ENCODE peak calls at places on chromosomes 6 and 20, in seven cellular contexts. One of them, this sample, is unnamed.

GRCh38 chr6:165799736-165800135 is 136.7 kb upstream of the PDE10A start:
- DNase-seq in heart left ventricle: peak; percentile 75
- DNase-seq in prostate gland: no peak
- DNase-seq in uterus: peak; percentile 43
- DNase-seq in NB4: no peak
- DNase-seq in esophagus squamous epithelium: no peak
- DNase-seq in stomach: no peak
- DNase-seq in this sample: no peak

GRCh38 chr6:162576009-162576408 is 151.6 kb downstream of the PRKN start:
- DNase-seq in heart left ventricle: no peak
- DNase-seq in prostate gland: no peak
- DNase-seq in uterus: no peak
- DNase-seq in NB4: no peak
- DNase-seq in esophagus squamous epithelium: no peak
- DNase-seq in stomach: no peak
- DNase-seq in this sample: no peak

GRCh38 chr6:143468026-143468425 is 17.4 kb downstream of the PEX3 start:
- DNase-seq in heart left ventricle: no peak
- DNase-seq in prostate gland: no peak
- DNase-seq in uterus: no peak
- DNase-seq in NB4: no peak
- DNase-seq in esophagus squamous epithelium: no peak
- DNase-seq in stomach: no peak
- DNase-seq in this sample: no peak

GRCh38 chr20:53941680-53942079 is 128.7 kb downstream of the BCAS1 start:
- DNase-seq in heart left ventricle: no peak
- DNase-seq in prostate gland: no peak
- DNase-seq in uterus: no peak
- DNase-seq in NB4: no peak
- DNase-seq in esophagus squamous epithelium: no peak
- DNase-seq in stomach: no peak
- DNase-seq in this sample: no peak

GRCh38 chr6:127288705-127289104 is 22.0 kb downstream of the RNF146 start:
- DNase-seq in heart left ventricle: no peak
- DNase-seq in prostate gland: no peak
- DNase-seq in uterus: no peak
- DNase-seq in NB4: no peak
- DNase-seq in esophagus squamous epithelium: no peak
- DNase-seq in stomach: no peak
- DNase-seq in this sample: no peak

GRCh38 chr6:5361371-5361770 is 100.1 kb downstream of the FARS2 start:
- DNase-seq in heart left ventricle: no peak
- DNase-seq in prostate gland: no peak
- DNase-seq in uterus: no peak
- DNase-seq in NB4: peak; percentile 25
- DNase-seq in esophagus squamous epithelium: no peak
- DNase-seq in stomach: no peak
- DNase-seq in this sample: no peak

GRCh38 chr6:132481189-132481588 is 31.7 kb downstream of the STX7 start:
- DNase-seq in heart left ventricle: no peak
- DNase-seq in prostate gland: no peak
- DNase-seq in uterus: no peak
- DNase-seq in NB4: no peak
- DNase-seq in esophagus squamous epithelium: no peak
- DNase-seq in stomach: no peak
- DNase-seq in this sample: no peak

GRCh38 chr6:105087571-105088211 is 92.1 kb downstream of the POPDC3 start:
- DNase-seq in heart left ventricle: no peak
- DNase-seq in prostate gland: peak; percentile 62
- DNase-seq in uterus: peak; percentile 28
- DNase-seq in NB4: peak; percentile 71
- DNase-seq in esophagus squamous epithelium: no peak
- DNase-seq in stomach: peak; percentile 40
- DNase-seq in this sample: peak; percentile 67

GRCh38 chr20:24718696-24719095 is 230.4 kb upstream of the CST7 start:
- DNase-seq in heart left ventricle: no peak
- DNase-seq in prostate gland: no peak
- DNase-seq in uterus: no peak
- DNase-seq in NB4: no peak
- DNase-seq in esophagus squamous epithelium: no peak
- DNase-seq in stomach: no peak
- DNase-seq in this sample: no peak

GRCh38 chr6:26136321-26136720 is 49.1 kb downstream of the HFE start:
- DNase-seq in heart left ventricle: no peak
- DNase-seq in prostate gland: no peak
- DNase-seq in uterus: no peak
- DNase-seq in NB4: no peak
- DNase-seq in esophagus squamous epithelium: no peak
- DNase-seq in stomach: no peak
- DNase-seq in this sample: no peak

GRCh38 chr20:14441201-14441600 is 103.8 kb upstream of the FLRT3 start:
- DNase-seq in heart left ventricle: no peak
- DNase-seq in prostate gland: no peak
- DNase-seq in uterus: no peak
- DNase-seq in NB4: peak; percentile 45
- DNase-seq in esophagus squamous epithelium: no peak
- DNase-seq in stomach: no peak
- DNase-seq in this sample: no peak

GRCh38 chr20:55974491-55975202 is 30.7 kb downstream of the CBLN4 start:
- DNase-seq in heart left ventricle: no peak
- DNase-seq in prostate gland: no peak
- DNase-seq in uterus: no peak
- DNase-seq in NB4: no peak
- DNase-seq in esophagus squamous epithelium: no peak
- DNase-seq in stomach: no peak
- DNase-seq in this sample: no peak

GRCh38 chr6:56490994-56491393 is 151.7 kb downstream of the DST start:
- DNase-seq in heart left ventricle: no peak
- DNase-seq in prostate gland: no peak
- DNase-seq in uterus: no peak
- DNase-seq in NB4: no peak
- DNase-seq in esophagus squamous epithelium: no peak
- DNase-seq in stomach: no peak
- DNase-seq in this sample: no peak

GRCh38 chr20:22227301-22227700 is 357.1 kb downstream of the FOXA2 start:
- DNase-seq in heart left ventricle: no peak
- DNase-seq in prostate gland: no peak
- DNase-seq in uterus: no peak
- DNase-seq in NB4: no peak
- DNase-seq in esophagus squamous epithelium: no peak
- DNase-seq in stomach: no peak
- DNase-seq in this sample: no peak

GRCh38 chr6:135474362-135474761 is 23.2 kb downstream of the AHI1 start:
- DNase-seq in heart left ventricle: no peak
- DNase-seq in prostate gland: no peak
- DNase-seq in uterus: no peak
- DNase-seq in NB4: no peak
- DNase-seq in esophagus squamous epithelium: no peak
- DNase-seq in stomach: no peak
- DNase-seq in this sample: no peak

GRCh38 chr6:83413068-83413467 is 17.8 kb downstream of the ME1 start:
- DNase-seq in heart left ventricle: no peak
- DNase-seq in prostate gland: no peak
- DNase-seq in uterus: no peak
- DNase-seq in NB4: no peak
- DNase-seq in esophagus squamous epithelium: no peak
- DNase-seq in stomach: no peak
- DNase-seq in this sample: no peak

GRCh38 chr20:37697314-37697713 is 3.5 kb downstream of the CTNNBL1 start:
- DNase-seq in heart left ventricle: no peak
- DNase-seq in prostate gland: no peak
- DNase-seq in uterus: no peak
- DNase-seq in NB4: peak; percentile 38
- DNase-seq in esophagus squamous epithelium: no peak
- DNase-seq in stomach: no peak
- DNase-seq in this sample: no peak

GRCh38 chr6:85135376-85136094 is 314.3 kb upstream of the NT5E start:
- DNase-seq in heart left ventricle: no peak
- DNase-seq in prostate gland: no peak
- DNase-seq in uterus: no peak
- DNase-seq in NB4: no peak
- DNase-seq in esophagus squamous epithelium: no peak
- DNase-seq in stomach: no peak
- DNase-seq in this sample: no peak

GRCh38 chr6:169217972-169218371 is 35.7 kb downstream of the THBS2 start:
- DNase-seq in heart left ventricle: no peak
- DNase-seq in prostate gland: no peak
- DNase-seq in uterus: no peak
- DNase-seq in NB4: no peak
- DNase-seq in esophagus squamous epithelium: no peak
- DNase-seq in stomach: no peak
- DNase-seq in this sample: no peak

GRCh38 chr6:141463237-141463977 is 669.3 kb upstream of the GJE1 start:
- DNase-seq in heart left ventricle: peak; percentile 36
- DNase-seq in prostate gland: no peak
- DNase-seq in uterus: no peak
- DNase-seq in NB4: no peak
- DNase-seq in esophagus squamous epithelium: no peak
- DNase-seq in stomach: no peak
- DNase-seq in this sample: peak; percentile 21

GRCh38 chr20:64065973-64066341 is 3.0 kb downstream of the TCEA2 start:
- DNase-seq in heart left ventricle: no peak
- DNase-seq in prostate gland: no peak
- DNase-seq in uterus: no peak
- DNase-seq in NB4: peak; percentile 89
- DNase-seq in esophagus squamous epithelium: no peak
- DNase-seq in stomach: no peak
- DNase-seq in this sample: no peak

GRCh38 chr20:34037121-34037520 is 43.4 kb downstream of the RALY start:
- DNase-seq in heart left ventricle: no peak
- DNase-seq in prostate gland: no peak
- DNase-seq in uterus: no peak
- DNase-seq in NB4: peak; percentile 43
- DNase-seq in esophagus squamous epithelium: no peak
- DNase-seq in stomach: peak; percentile 28
- DNase-seq in this sample: peak; percentile 50

GRCh38 chr20:36465109-36466080 is 75.9 kb upstream of the MYL9 start:
- DNase-seq in heart left ventricle: peak; percentile 46
- DNase-seq in prostate gland: no peak
- DNase-seq in uterus: peak; percentile 80
- DNase-seq in NB4: peak; percentile 81
- DNase-seq in esophagus squamous epithelium: no peak
- DNase-seq in stomach: peak; percentile 35
- DNase-seq in this sample: no peak

GRCh38 chr6:27290065-27290849 is 21.8 kb downstream of the POM121L2 start:
- DNase-seq in heart left ventricle: no peak
- DNase-seq in prostate gland: no peak
- DNase-seq in uterus: no peak
- DNase-seq in NB4: no peak
- DNase-seq in esophagus squamous epithelium: no peak
- DNase-seq in stomach: no peak
- DNase-seq in this sample: no peak
- H3K4me3 ChIP-seq in heart left ventricle: no peak overlapping the region
- H3K4me3 ChIP-seq in prostate gland: no peak overlapping the region
- H3K4me3 ChIP-seq in uterus: no peak overlapping the region
- H3K4me3 ChIP-seq in NB4: no peak overlapping the region
- H3K4me3 ChIP-seq in esophagus squamous epithelium: no peak overlapping the region
- H3K4me3 ChIP-seq in stomach: no peak overlapping the region
- H3K4me3 ChIP-seq in this sample: no peak overlapping the region

DNA sequence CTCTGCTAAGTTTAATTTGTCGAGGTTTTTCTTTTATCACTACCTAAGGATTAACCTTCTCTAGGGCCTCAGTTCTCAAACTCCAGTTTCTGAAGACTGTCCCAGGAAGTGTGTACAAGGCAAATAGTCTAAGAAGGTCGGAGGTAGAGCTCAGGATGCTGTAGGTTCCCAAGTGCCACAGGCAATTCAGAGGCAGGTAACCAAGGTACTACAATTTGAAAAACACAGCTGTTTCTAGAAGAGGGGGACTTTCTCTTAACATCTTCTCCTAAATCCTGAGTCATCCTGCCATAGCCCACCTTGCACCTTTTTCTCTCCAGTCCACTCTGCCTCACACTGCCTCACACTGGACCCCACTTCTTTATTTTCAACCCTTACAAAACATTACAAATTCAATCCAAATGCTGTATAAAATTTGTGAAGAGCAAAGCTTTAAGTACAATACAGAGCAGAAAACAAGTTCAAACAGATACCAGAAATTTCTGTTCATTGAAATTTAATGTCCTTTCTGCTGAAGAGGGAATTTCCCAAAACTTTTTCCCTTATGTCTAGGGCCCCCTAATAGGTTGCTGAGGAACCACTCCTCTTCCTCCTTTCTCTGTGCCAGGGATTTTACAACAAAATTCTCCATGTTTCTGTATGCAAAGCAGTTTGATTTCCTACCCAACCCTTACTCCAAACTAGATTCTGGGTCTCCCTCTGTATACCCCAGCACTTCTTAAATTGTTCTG is 43.0 kb downstream of the FRK start:
- DNase-seq in heart left ventricle: no peak
- DNase-seq in prostate gland: no peak
- DNase-seq in uterus: no peak
- DNase-seq in NB4: no peak
- DNase-seq in esophagus squamous epithelium: no peak
- DNase-seq in stomach: no peak
- DNase-seq in this sample: no peak
- TF ChIP-seq POLR2A in heart left ventricle: no peak
- TF ChIP-seq POLR2A in prostate gland: no peak
- TF ChIP-seq POLR2A in uterus: no peak
- TF ChIP-seq POLR2A in NB4: no peak
- TF ChIP-seq POLR2A in esophagus squamous epithelium: no peak
- TF ChIP-seq POLR2A in stomach: no peak
- TF ChIP-seq POLR2A in this sample: no peak

DNA sequence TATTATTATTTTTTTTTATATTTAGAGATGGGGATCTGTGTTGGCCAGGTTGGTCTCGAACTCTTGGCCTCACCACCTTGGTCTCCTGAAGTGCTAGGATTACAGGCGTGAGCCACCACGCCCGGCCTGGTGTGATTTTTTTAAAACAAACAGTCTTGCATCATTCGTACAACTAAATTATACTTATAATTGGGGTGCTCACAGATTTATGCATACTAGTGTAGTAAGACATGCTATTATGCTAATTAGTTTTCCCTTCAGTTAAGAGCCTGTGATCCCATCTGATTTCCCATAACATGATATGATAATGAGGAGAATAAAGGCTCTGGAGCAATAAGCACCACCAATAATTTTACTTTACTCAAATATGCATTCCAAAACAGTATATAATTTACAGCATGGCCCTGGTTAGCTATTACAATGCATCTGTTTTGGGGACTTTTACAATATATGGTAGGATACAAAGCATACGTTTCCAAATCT is 1.9 kb downstream of the NUDT3 start:
- DNase-seq in heart left ventricle: no peak
- DNase-seq in prostate gland: no peak
- DNase-seq in uterus: no peak
- DNase-seq in NB4: no peak
- DNase-seq in esophagus squamous epithelium: no peak
- DNase-seq in stomach: no peak
- DNase-seq in this sample: no peak
- H3K4me3 ChIP-seq in heart left ventricle: peak overlapping the region; percentile 91
- H3K4me3 ChIP-seq in prostate gland: peak overlapping the region; percentile 90
- H3K4me3 ChIP-seq in uterus: peak overlapping the region; percentile 58
- H3K4me3 ChIP-seq in NB4: peak overlapping the region; percentile 95
- H3K4me3 ChIP-seq in esophagus squamous epithelium: peak overlapping the region; percentile 80
- H3K4me3 ChIP-seq in stomach: peak overlapping the region; percentile 85
- H3K4me3 ChIP-seq in this sample: peak overlapping the region; percentile 87

GRCh38 chr20:62104234-62104789 is 18.0 kb upstream of the LSM14B start:
- DNase-seq in heart left ventricle: no peak
- DNase-seq in prostate gland: no peak
- DNase-seq in uterus: no peak
- DNase-seq in NB4: no peak
- DNase-seq in esophagus squamous epithelium: no peak
- DNase-seq in stomach: no peak
- DNase-seq in this sample: peak; percentile 26
- TF ChIP-seq POLR2A in heart left ventricle: no peak
- TF ChIP-seq POLR2A in prostate gland: no peak
- TF ChIP-seq POLR2A in uterus: no peak
- TF ChIP-seq POLR2A in NB4: no peak
- TF ChIP-seq POLR2A in esophagus squamous epithelium: no peak
- TF ChIP-seq POLR2A in stomach: no peak
- TF ChIP-seq POLR2A in this sample: no peak

This sample was measured in testis.